ENCODE peak calls at places on chromosomes 13 and 19, in six cellular contexts. A is amniotic epithelial cell; P is HS-5; J is lower leg skin; X is GOT3; L is stimulated activated CD4-positive, alpha-beta T cell treated with anti-CD3 and anti-CD28 coated beads, Interleukin-4, amount 100 ng/mL, for 4 hours. Z is an unnamed sample.

GRCh38 chr19:32268381-32268780 is 77.0 kb upstream of the ZNF507 start:
- DNase-seq in P (no peak), A (no peak), X (no peak), L (no peak), J (no peak), Z (no peak)

GRCh38 chr13:81606074-81606473 is 1265.1 kb upstream of the SPRY2 start:
- DNase-seq in P (no peak), L (no peak), A (no peak), J (no peak), X (no peak), Z (no peak)

GRCh38 chr19:33469171-33470039 is 52.2 kb downstream of the PEPD start:
- DNase-seq in P (no peak), X (no peak), A (no peak), J (peak), L (no peak), Z (no peak)

GRCh38 chr13:41668130-41668757 is 210.9 kb downstream of the RGCC start:
- DNase-seq in A (peak), L (no peak), P (peak), J (peak), X (no peak), Z (peak)

GRCh38 chr13:94416454-94417080 is 62.9 kb downstream of the DCT start:
- DNase-seq in J (no peak), X (no peak), L (no peak), A (peak), P (no peak), Z (no peak)

GRCh38 chr19:4575267-4575793 is 15.8 kb upstream of the SEMA6B start:
- DNase-seq in J (peak), A (peak), X (peak), P (peak), L (no peak), Z (no peak)

GRCh38 chr13:48316826-48317510 is 13.4 kb downstream of the RB1 start:
- DNase-seq in X (no peak), J (no peak), L (no peak), P (no peak), A (no peak), Z (no peak)

GRCh38 chr19:47511128-47511517 is 3.7 kb downstream of the NAPA start:
- DNase-seq in L (no peak), J (no peak), P (no peak), X (no peak), A (peak), Z (no peak)

GRCh38 chr19:32174386-32175113 is 170.9 kb upstream of the ZNF507 start:
- DNase-seq in L (no peak), X (no peak), P (no peak), J (peak), A (no peak), Z (no peak)

GRCh38 chr13:113835461-113836274 is 28.2 kb downstream of the GAS6 start:
- DNase-seq in A (peak), X (no peak), L (no peak), J (no peak), P (no peak), Z (no peak)